ENCODE peak calls at places on chromosomes 16 and 17, in five cellular contexts. N is K562, C is astrocyte of the cerebellum, B is fibroblast of pulmonary artery, I is endothelial cell of umbilical vein. D is an unnamed sample.

GRCh38 chr17:65936013-65936412 is 255.9 kb downstream of the CEP112 start:
- DNase-seq in N (no peak), C (no peak), B (peak), I (peak), D (no peak)

GRCh38 chr16:13060932-13061331 is 159.5 kb downstream of the SHISA9 start:
- DNase-seq in N (no peak), C (no peak), B (no peak), I (no peak), D (no peak)

GRCh38 chr17:10616502-10617119 is 40.5 kb downstream of the MYH3 start:
- DNase-seq in N (peak), C (peak), B (peak), I (peak), D (peak)

GRCh38 chr17:12691173-12691572 is 25.5 kb downstream of the MYOCD start:
- DNase-seq in N (no peak), C (no peak), B (peak), I (no peak), D (no peak)

GRCh38 chr17:81020767-81021497 is 14.0 kb upstream of the BAIAP2 start:
- DNase-seq in N (peak), C (no peak), B (peak), I (no peak), D (peak)

GRCh38 chr16:3857189-3858013 is 23.1 kb downstream of the CREBBP start:
- DNase-seq in N (no peak), C (no peak), B (peak), I (no peak), D (no peak)

GRCh38 chr17:9472541-9472940 is 103.1 kb downstream of the STX8 start:
- DNase-seq in N (no peak), C (no peak), B (peak), I (peak), D (no peak)

GRCh38 chr16:64280317-64280716 is 841.5 kb downstream of the CDH11 start:
- DNase-seq in N (no peak), C (no peak), B (no peak), I (no peak), D (no peak)

GRCh38 chr16:84449156-84450140 is 55.0 kb downstream of the MEAK7 start:
- DNase-seq in N (no peak), C (no peak), B (no peak), I (no peak), D (no peak)

GRCh38 chr17:73371285-73371684 is 59.5 kb upstream of the CDC42EP4 start:
- DNase-seq in N (no peak), C (peak), B (peak), I (no peak), D (no peak)

GRCh38 chr16:50496990-50497389 is 51.2 kb upstream of the NKD1 start:
- DNase-seq in N (no peak), C (no peak), B (no peak), I (no peak), D (no peak)

GRCh38 chr16:8955828-8956227 is 7.9 kb downstream of the USP7 start:
- DNase-seq in N (no peak), C (no peak), B (peak), I (no peak), D (no peak)

GRCh38 chr16:74775255-74775654 is 635 bp upstream of the FA2H start:
- DNase-seq in N (no peak), C (no peak), B (no peak), I (no peak), D (no peak)

GRCh38 chr16:75584108-75584507 is 17.9 kb downstream of the GABARAPL2 start:
- DNase-seq in N (no peak), C (no peak), B (no peak), I (no peak), D (no peak)

GRCh38 chr16:72109300-72109699 is 15.7 kb downstream of the DHX38 start:
- DNase-seq in N (no peak), C (no peak), B (no peak), I (no peak), D (no peak)

GRCh38 chr16:89401641-89402445 is 88.5 kb downstream of the ANKRD11 start:
- DNase-seq in N (no peak), C (no peak), B (no peak), I (no peak), D (no peak)
- TF ChIP-seq CTCF in N (no peak), C (no peak), B (no peak), I (no peak), D (no peak)

GRCh38 chr16:61148930-61149329 is 887.3 kb downstream of the CDH8 start:
- DNase-seq in N (no peak), C (no peak), B (no peak), I (no peak), D (no peak)
- TF ChIP-seq CTCF in N (no peak), C (no peak), B (no peak), I (no peak), D (no peak)

GRCh38 chr17:71548540-71549190 is 572.2 kb upstream of the SOX9 start:
- DNase-seq in N (no peak), C (peak), B (peak), I (no peak), D (no peak)

GRCh38 chr17:71553381-71553780 is 567.4 kb upstream of the SOX9 start:
- DNase-seq in N (no peak), C (no peak), B (no peak), I (no peak), D (no peak)

GRCh38 chr17:71546369-71546864 is 574.4 kb upstream of the SOX9 start:
- DNase-seq in N (no peak), C (no peak), B (no peak), I (no peak), D (no peak)

GRCh38 chr17:71547904-71548303 is 572.9 kb upstream of the SOX9 start:
- DNase-seq in N (no peak), C (no peak), B (no peak), I (no peak), D (no peak)

GRCh38 chr17:71550675-71551074 is 570.1 kb upstream of the SOX9 start:
- DNase-seq in N (no peak), C (no peak), B (no peak), I (no peak), D (no peak)
- TF ChIP-seq CTCF in N (no peak), C (no peak), B (no peak), I (no peak), D (no peak)

GRCh38 chr17:71828182-71828596 is 292.6 kb upstream of the SOX9 start:
- DNase-seq in N (no peak), C (peak), B (no peak), I (no peak), D (peak)

DNA sequence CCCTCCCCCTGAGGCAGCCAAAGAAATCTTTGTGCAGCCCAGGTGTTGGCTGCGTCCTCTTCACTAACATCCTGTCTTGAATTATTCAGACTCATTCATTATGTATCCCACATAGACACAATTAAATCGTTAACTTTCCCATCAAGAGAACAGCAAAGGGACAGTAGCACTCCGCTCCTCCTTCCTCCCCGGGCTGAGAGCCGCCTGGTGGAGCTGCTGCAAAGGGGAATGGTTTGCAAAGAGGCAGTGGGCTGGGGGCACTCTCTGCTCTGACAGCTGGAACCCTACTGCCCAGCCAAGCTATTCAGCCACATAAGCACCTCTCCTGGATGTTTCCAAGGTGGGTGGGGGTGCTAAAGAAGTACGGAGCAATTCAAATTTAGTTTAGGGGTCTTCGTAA is 289.9 kb upstream of the SOX9 start:
- DNase-seq in N (no peak), C (no peak), B (no peak), I (no peak), D (peak)
- TF ChIP-seq CTCF in N (no peak), C (peak), B (no peak), I (no peak), D (no peak)

DNA sequence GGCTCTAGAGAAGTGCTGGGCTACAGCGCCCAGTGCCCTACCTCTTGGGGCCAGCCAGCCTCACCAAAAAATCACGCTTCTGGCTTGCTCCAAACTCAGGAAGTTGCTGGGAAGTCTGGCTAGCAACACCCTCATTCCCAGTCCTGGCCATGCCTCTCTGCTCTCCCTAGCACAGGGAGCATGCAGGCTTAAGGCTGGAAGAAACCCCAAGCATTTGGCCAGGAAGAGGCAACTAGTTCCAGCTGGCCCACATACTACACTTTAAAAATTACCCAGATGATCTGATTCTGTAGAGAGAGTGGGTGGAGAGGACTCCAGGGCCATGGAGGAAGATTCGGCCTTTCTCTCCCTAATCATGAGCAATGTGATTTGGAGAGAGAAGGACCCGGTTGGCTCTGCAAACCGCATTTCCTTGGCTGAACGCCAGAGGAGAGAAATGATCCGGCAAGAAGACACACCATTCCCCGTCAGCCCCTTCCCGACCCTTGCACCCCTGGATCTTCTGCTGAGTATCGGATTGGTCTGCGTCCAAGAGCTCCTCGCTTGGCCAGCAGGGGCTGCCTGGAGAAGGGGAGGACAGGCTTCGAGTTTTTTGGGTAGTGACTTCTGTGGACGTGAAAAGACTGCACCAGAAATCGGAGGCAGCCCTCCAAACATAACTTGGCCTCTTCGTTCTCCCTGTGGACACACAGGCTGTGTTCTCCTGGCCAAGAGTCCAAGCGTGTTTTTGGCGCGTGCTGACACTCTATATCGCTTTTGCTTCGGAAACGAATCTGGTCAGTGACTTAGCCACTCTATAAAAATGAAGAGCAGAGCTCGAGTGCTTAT is 406.3 kb downstream of the WWOX start:
- DNase-seq in N (peak), C (peak), B (no peak), I (no peak), D (peak)
- TF ChIP-seq CTCF in N (no peak), C (peak), B (no peak), I (no peak), D (peak)

DNA sequence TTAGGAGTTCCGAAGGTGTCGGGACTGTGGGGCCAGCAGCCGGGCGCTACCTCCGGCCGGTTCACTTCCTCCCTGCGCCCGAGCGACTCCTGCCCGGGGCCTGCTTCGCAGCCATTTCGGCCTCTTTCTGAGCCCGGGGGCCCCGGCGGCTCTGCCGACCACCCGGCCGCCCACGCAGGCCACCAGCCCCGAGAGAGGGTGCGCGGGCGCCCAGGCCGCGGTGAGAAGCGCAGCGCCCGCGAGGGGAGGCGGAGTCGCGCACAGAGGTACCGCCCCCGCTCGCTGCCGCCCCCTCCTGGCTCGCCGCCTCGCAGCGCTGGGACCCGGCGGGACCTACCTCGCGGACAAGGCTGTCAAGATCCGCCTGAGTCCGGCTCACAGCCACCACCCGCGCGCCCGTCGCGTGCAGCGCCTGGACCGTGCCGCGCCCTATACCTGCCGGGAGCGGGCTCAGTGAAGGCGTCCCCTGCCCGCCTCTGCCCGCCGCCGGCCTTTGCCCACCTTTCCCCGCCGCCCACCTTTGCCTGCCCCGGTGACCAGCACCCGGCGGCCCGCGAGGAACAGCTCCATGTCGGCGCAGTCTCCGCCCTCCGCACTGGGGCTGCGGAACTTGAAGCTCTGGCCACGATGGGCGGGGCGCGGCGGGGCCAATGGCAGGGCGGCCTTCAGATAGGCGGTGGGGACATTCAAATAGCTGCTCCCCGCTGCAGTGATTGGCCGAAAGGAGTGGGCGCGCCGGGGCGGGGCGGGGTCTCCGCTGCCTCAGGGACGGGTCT is at the start of gene DCXR:
- DNase-seq in N (peak), C (peak), B (peak), I (peak), D (peak)
- TF ChIP-seq CTCF in N (peak), C (peak), B (peak), I (peak), D (peak)

GRCh38 chr17:48134912-48135480 is 27.4 kb downstream of the SNX11 start:
- DNase-seq in N (peak), C (no peak), B (no peak), I (no peak), D (no peak)
- TF ChIP-seq CTCF in N (peak), C (no peak), B (peak), I (peak), D (peak)

DNA sequence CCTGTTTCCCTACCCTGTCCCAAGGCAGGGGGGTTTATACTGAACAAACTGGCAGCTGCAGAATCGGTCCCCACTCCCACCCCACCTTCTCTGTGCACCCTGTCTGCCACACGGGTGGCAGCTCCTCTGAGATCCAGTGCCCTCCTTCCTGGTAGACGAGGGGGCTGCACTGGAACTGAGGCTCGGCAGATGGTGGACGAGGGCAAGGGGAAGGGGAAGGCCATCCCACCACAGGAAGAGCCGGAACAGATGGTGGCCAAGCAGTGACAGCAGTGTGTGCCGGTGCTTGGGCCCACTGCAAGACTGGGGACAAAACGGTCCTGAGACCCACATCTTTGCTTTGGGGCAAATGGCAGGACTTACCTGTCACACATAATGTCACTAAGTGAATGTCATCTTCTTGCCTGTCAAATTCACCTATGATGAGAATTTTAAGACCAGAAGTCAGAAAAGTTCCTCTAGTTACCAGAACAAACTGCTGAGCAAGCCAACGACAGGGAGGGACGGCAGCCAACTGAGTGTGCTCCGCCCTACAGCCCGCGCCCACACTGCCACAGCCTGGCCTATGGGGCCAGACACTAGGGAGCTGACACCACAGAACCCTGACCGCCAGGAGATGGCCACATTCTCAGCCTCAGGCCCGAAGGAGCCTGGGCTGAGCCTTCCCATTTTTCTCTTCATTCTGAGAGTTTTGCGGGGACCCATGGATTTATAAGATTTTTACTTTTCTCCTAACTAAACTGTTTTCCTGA is 14.4 kb downstream of the NTAN1 start:
- DNase-seq in N (peak), C (no peak), B (peak), I (no peak), D (peak)
- TF ChIP-seq CTCF in N (peak), C (no peak), B (peak), I (no peak), D (peak)

D was measured in cardiac muscle cell.